ENCODE peak calls at places on chromosome 21, in nine cellular contexts. B, V, E, G, P, U, L, C and R are unnamed samples.

GRCh38 chr21:45416619-45417018 is 11.7 kb downstream of the COL18A1 start:
- DNase-seq in P (peak; percentile 5), V (no peak), L (peak; percentile 2), G (no peak), U (no peak), B (no peak), E (no peak), C (no peak), R (no peak)

GRCh38 chr21:25626752-25627151 is 12.3 kb upstream of the JAM2 start:
- DNase-seq in E (no peak), U (no peak), G (no peak), P (peak; percentile 23), V (peak; percentile 9), C (no peak), B (no peak), L (no peak), R (no peak)

GRCh38 chr21:25501996-25502665 is 105.2 kb downstream of the MRPL39 start:
- DNase-seq in P (no peak), C (peak; percentile 74), U (no peak), G (no peak), V (no peak), E (no peak), L (no peak), B (no peak), R (no peak)

GRCh38 chr21:14675774-14676530 is 129.8 kb upstream of the SAMSN1 start:
- DNase-seq in B (no peak), L (no peak), P (no peak), E (peak; percentile 31), C (peak; percentile 61), G (no peak), U (no peak), V (no peak), R (no peak)

GRCh38 chr21:15731243-15731613 is 1.4 kb downstream of the USP25 start:
- DNase-seq in G (peak; percentile 64), U (no peak), L (no peak), E (no peak), V (no peak), C (no peak), P (no peak), B (no peak), R (peak; percentile 24)

GRCh38 chr21:45802425-45802824 is 158.9 kb downstream of the PCBP3 start:
- DNase-seq in L (no peak), C (no peak), P (no peak), V (no peak), E (no peak), G (no peak), U (no peak), B (no peak), R (no peak)

GRCh38 chr21:39141502-39141901 is 41.7 kb downstream of the PSMG1 start:
- DNase-seq in G (no peak), U (no peak), B (no peak), L (no peak), E (peak; percentile 41), C (no peak), V (peak; percentile 20), P (no peak), R (no peak)

GRCh38 chr21:39116761-39117425 is 66.4 kb downstream of the PSMG1 start:
- DNase-seq in E (no peak), L (no peak), P (no peak), G (no peak), B (no peak), C (no peak), V (no peak), U (no peak), R (no peak)

GRCh38 chr21:17795084-17796036 is 23.8 kb downstream of the C21orf91 start:
- DNase-seq in V (no peak), B (no peak), U (no peak), E (no peak), P (no peak), G (no peak), C (no peak), L (no peak), R (no peak)

GRCh38 chr21:16072692-16073091 is 342.9 kb downstream of the USP25 start:
- DNase-seq in L (no peak), B (no peak), E (no peak), G (no peak), C (no peak), U (no peak), P (no peak), V (peak; percentile 85), R (no peak)

GRCh38 chr21:39189857-39190604 is 6.8 kb upstream of the PSMG1 start:
- DNase-seq in B (no peak), V (no peak), C (no peak), G (no peak), E (no peak), L (no peak), U (no peak), P (no peak), R (no peak)

GRCh38 chr21:26115346-26115745 is 55.2 kb downstream of the APP start:
- DNase-seq in U (no peak), E (no peak), B (no peak), V (peak; percentile 41), L (no peak), G (no peak), C (no peak), P (peak; percentile 27), R (no peak)

GRCh38 chr21:15301014-15301413 is 236.2 kb upstream of the NRIP1 start:
- DNase-seq in U (no peak), P (no peak), E (no peak), B (no peak), L (no peak), V (no peak), G (no peak), C (no peak), R (no peak)

GRCh38 chr21:39527664-39528381 is 76.1 kb downstream of the SH3BGR start:
- DNase-seq in E (peak; percentile 86), P (peak; percentile 85), U (no peak), L (no peak), C (no peak), V (no peak), B (no peak), G (no peak), R (no peak)

GRCh38 chr21:45894891-45895777 is 86.4 kb upstream of the COL6A1 start:
- DNase-seq in L (peak; percentile 15), C (no peak), P (no peak), G (no peak), V (no peak), E (no peak), B (no peak), U (no peak), R (no peak)

GRCh38 chr21:24738063-24738462 is 869.2 kb downstream of the MRPL39 start:
- DNase-seq in P (no peak), L (no peak), V (no peak), G (no peak), B (no peak), U (no peak), E (no peak), C (no peak), R (no peak)

GRCh38 chr21:34670962-34671348 is 2.2 kb downstream of the CLIC6 start:
- DNase-seq in U (no peak), B (no peak), L (no peak), P (no peak), G (no peak), C (no peak), E (no peak), V (no peak), R (peak; percentile 45)
- TF ChIP-seq CTCF in U (no peak), B (no peak), L (no peak), P (no peak), G (no peak), C (peak; percentile 41), E (no peak), V (no peak), R (peak; percentile 13)

GRCh38 chr21:44301961-44302406 is 2.1 kb downstream of the PFKL start:
- DNase-seq in G (no peak), V (no peak), U (no peak), P (peak; percentile 62), B (no peak), C (no peak), L (no peak), E (peak; percentile 52), R (no peak)
- TF ChIP-seq CTCF in G (no peak), V (no peak), U (no peak), P (peak; percentile 24), B (no peak), C (no peak), L (peak; percentile 7), E (peak; percentile 7), R (no peak)

GRCh38 chr21:42921912-42922311 is 3.5 kb downstream of the ERVH48-1 start:
- DNase-seq in P (no peak), L (no peak), C (no peak), U (no peak), V (no peak), E (no peak), B (no peak), G (no peak), R (no peak)

GRCh38 chr21:42924433-42924751 is 1.0 kb downstream of the ERVH48-1 start:
- DNase-seq in V (no peak), P (no peak), G (no peak), B (no peak), C (no peak), E (no peak), L (no peak), U (no peak), R (no peak)

GRCh38 chr21:42925114-42925907 is at the start of gene ERVH48-1:
- DNase-seq in U (no peak), E (no peak), C (no peak), G (no peak), B (no peak), L (no peak), P (no peak), V (peak; percentile 35), R (no peak)

GRCh38 chr21:42922918-42923317 is 2.5 kb downstream of the ERVH48-1 start:
- DNase-seq in L (no peak), G (no peak), P (no peak), E (no peak), C (no peak), B (no peak), V (no peak), U (no peak), R (no peak)

GRCh38 chr21:42923553-42924432 is 1.6 kb downstream of the ERVH48-1 start:
- DNase-seq in P (peak; percentile 83), U (peak; percentile 57), E (peak; percentile 87), C (peak; percentile 50), B (peak; percentile 69), L (peak; percentile 67), G (peak; percentile 84), V (peak; percentile 91), R (peak; percentile 89)
- TF ChIP-seq CTCF in P (peak; percentile 98), U (peak; percentile 76), E (peak; percentile 57), C (peak; percentile 87), B (peak; percentile 70), L (peak; percentile 73), G (peak; percentile 87), V (peak; percentile 79), R (peak; percentile 78)

DNA sequence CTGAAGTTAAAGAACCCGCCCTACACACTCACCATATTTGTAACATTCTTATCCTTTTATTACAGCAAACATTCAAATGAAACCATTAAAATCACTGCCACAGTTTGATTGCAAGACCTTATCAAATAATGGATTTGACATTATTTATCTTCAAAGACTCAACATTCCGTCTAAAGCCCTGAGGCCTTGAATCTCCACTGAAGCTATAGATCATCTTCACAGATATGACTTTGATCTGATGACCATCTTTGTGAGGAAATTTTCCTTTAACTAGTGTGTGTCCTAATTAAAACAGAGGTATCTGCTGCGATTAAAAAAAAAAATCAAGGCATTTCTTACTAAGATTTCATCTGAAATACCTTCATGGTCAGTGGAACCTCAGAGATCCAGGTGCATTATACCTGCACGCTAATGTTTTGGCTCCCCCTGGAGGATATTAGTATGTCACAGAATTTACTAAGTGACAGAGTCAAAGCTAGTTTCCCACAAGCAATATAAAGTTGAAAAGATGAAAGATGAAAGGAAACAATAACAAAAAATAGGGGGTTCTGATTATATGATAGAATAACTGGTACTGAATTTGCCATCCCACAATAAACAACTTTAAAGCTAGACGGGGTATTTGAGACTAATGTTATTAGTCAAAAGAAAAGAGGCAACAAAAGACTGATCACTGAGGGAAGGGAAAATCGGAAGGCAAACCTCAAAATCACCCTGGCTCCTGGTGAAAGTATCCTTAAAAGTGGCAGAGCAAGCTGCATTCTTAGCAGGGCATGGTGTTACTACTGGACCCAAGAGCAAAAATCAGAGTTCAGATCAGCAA is 923.4 kb downstream of the NCAM2 start:
- DNase-seq in P (no peak), E (no peak), U (no peak), V (peak; percentile 50), B (no peak), C (no peak), L (no peak), G (peak; percentile 7), R (no peak)
- TF ChIP-seq CTCF in P (peak; percentile 60), E (peak; percentile 45), U (peak; percentile 81), V (peak; percentile 58), B (peak; percentile 56), C (peak; percentile 21), L (peak; percentile 37), G (peak; percentile 68), R (peak; percentile 47)